ENCODE peak calls at places on chromosomes 4 and X, in four cellular contexts. N, Z, W and C are unnamed samples.

GRCh38 chr4:64897683-64898082 is 488.4 kb upstream of the TECRL start:
- DNase-seq in N (no peak), Z (no peak), W (no peak), C (no peak)

GRCh38 chr4:139524062-139524631 is 31.9 kb downstream of the SETD7 start:
- DNase-seq in N (no peak), Z (no peak), W (no peak), C (no peak)

GRCh38 chr4:86895692-86896488 is 3.7 kb upstream of the C4orf36 start:
- DNase-seq in N (peak; percentile 28), Z (no peak), W (peak; percentile 85), C (peak; percentile 29)

GRCh38 chr4:81723927-81724587 is 252.3 kb upstream of the RASGEF1B start:
- DNase-seq in N (peak; percentile 7), Z (no peak), W (peak; percentile 55), C (no peak)

GRCh38 chr4:41143721-41144379 is 70.5 kb downstream of the APBB2 start:
- DNase-seq in N (peak; percentile 45), Z (no peak), W (peak; percentile 64), C (no peak)

GRCh38 chr4:75376543-75376942 is 137.7 kb downstream of the RCHY1 start:
- DNase-seq in N (no peak), Z (no peak), W (no peak), C (no peak)

GRCh38 chrX:109347618-109348017 is 134.3 kb downstream of the GUCY2F start:
- DNase-seq in N (peak; percentile 11), Z (no peak), W (peak; percentile 86), C (peak; percentile 31)

GRCh38 chr4:3301450-3302163 is 8.8 kb downstream of the RGS12 start:
- DNase-seq in N (no peak), Z (no peak), W (no peak), C (no peak)

GRCh38 chr4:11700751-11701226 is 272.1 kb upstream of the HS3ST1 start:
- DNase-seq in N (no peak), Z (no peak), W (no peak), C (peak; percentile 56)

GRCh38 chrX:20128678-20129077 is 12.0 kb upstream of the MAP7D2 start:
- DNase-seq in N (no peak), Z (no peak), W (no peak), C (no peak)

GRCh38 chr4:16995451-16995850 is 97.0 kb upstream of the LDB2 start:
- DNase-seq in N (no peak), Z (no peak), W (peak; percentile 14), C (no peak)

GRCh38 chr4:148065069-148065468 is 333.2 kb downstream of the ARHGAP10 start:
- DNase-seq in N (no peak), Z (no peak), W (peak; percentile 73), C (peak; percentile 38)

GRCh38 chr4:88007304-88008132 is at the start of gene PKD2:
- DNase-seq in N (peak; percentile 74), Z (peak; percentile 68), W (peak; percentile 83), C (peak; percentile 41)

GRCh38 chr4:132180020-132180427 is 969.1 kb upstream of the PCDH10 start:
- DNase-seq in N (peak; percentile 9), Z (no peak), W (peak; percentile 27), C (peak; percentile 40)

GRCh38 chr4:100372432-100372831 is 145.4 kb downstream of the EMCN start:
- DNase-seq in N (no peak), Z (no peak), W (peak; percentile 24), C (no peak)

GRCh38 chrX:106902684-106903083 is 457 bp downstream of the RIPPLY1 start:
- DNase-seq in N (no peak), Z (no peak), W (no peak), C (no peak)

GRCh38 chr4:124432500-124432899 is 280.0 kb downstream of the ANKRD50 start:
- DNase-seq in N (no peak), Z (no peak), W (peak; percentile 42), C (peak; percentile 43)

GRCh38 chr4:136847881-136848621 is 684.2 kb downstream of the PCDH18 start:
- DNase-seq in N (no peak), Z (no peak), W (no peak), C (no peak)

GRCh38 chr4:174213734-174214101 is 69.7 kb downstream of the FBXO8 start:
- DNase-seq in N (no peak), Z (no peak), W (peak; percentile 41), C (no peak)

GRCh38 chr4:39719804-39720580 is 22.1 kb downstream of the UBE2K start:
- DNase-seq in N (no peak), Z (no peak), W (no peak), C (no peak)

GRCh38 chrX:137575596-137576255 is 9.8 kb downstream of the ZIC3 start:
- DNase-seq in N (no peak), Z (no peak), W (no peak), C (no peak)

GRCh38 chr4:110073045-110073845 is 125.2 kb downstream of the ELOVL6 start:
- DNase-seq in N (no peak), Z (no peak), W (peak; percentile 68), C (no peak)

GRCh38 chr4:7261174-7261573 is 68.8 kb downstream of the SORCS2 start:
- DNase-seq in N (no peak), Z (no peak), W (no peak), C (no peak)

GRCh38 chr4:155494037-155494718 is 117.4 kb upstream of the MAP9 start:
- DNase-seq in N (no peak), Z (no peak), W (no peak), C (no peak)

GRCh38 chrX:102345916-102346315 is 93.9 kb downstream of the NXF2B start:
- DNase-seq in N (peak; percentile 29), Z (peak; percentile 28), W (peak; percentile 39), C (no peak)

GRCh38 chrX:8913665-8914409 is 112.7 kb upstream of the FAM9A start:
- DNase-seq in N (no peak), Z (no peak), W (peak; percentile 83), C (peak; percentile 59)

GRCh38 chr4:48079972-48080391 is 54.1 kb downstream of the TXK start:
- DNase-seq in N (peak; percentile 63), Z (no peak), W (no peak), C (peak; percentile 4)

GRCh38 chr4:121696140-121696640 is 590 bp downstream of the ANXA5 start:
- DNase-seq in N (peak; percentile 62), Z (peak; percentile 35), W (peak; percentile 87), C (no peak)

GRCh38 chr4:129095811-129096454 is at the start of gene C4orf33:
- DNase-seq in N (peak; percentile 55), Z (peak; percentile 62), W (peak; percentile 81), C (peak; percentile 25)

GRCh38 chr4:86451560-86452322 is 91.9 kb upstream of the MAPK10 start:
- DNase-seq in N (peak; percentile 3), Z (no peak), W (peak; percentile 41), C (no peak)

GRCh38 chrX:10259716-10260115 is 102.9 kb downstream of the CLCN4 start:
- DNase-seq in N (no peak), Z (no peak), W (peak; percentile 22), C (no peak)

GRCh38 chrX:28981952-28982351 is 394.7 kb downstream of the IL1RAPL1 start:
- DNase-seq in N (no peak), Z (no peak), W (no peak), C (no peak)

GRCh38 chrX:68571292-68572256 is 72.7 kb downstream of the YIPF6 start:
- DNase-seq in N (peak; percentile 65), Z (no peak), W (peak; percentile 84), C (peak; percentile 51)

GRCh38 chrX:2508648-2509335 is 8.0 kb upstream of the DHRSX start:
- DNase-seq in N (no peak), Z (no peak), W (no peak), C (no peak)